ENCODE peak calls at places on chromosomes 12 and 14, in eight cellular contexts. One of them, this sample, is unnamed.

GRCh38 chr12:107504503-107504885 is 181.1 kb upstream of the PWP1 start:
- DNase-seq in MCF 10A: no peak
- DNase-seq in left ventricle myocardium inferior: no peak
- DNase-seq in ovary: no peak
- DNase-seq in psoas muscle: no peak
- DNase-seq in GM12865: no peak
- DNase-seq in adrenal gland: no peak
- DNase-seq in AG10803: no peak
- DNase-seq in this sample: no peak

GRCh38 chr12:123164222-123164621 is 13.3 kb upstream of the PITPNM2 start:
- DNase-seq in MCF 10A: no peak
- DNase-seq in left ventricle myocardium inferior: no peak
- DNase-seq in ovary: no peak
- DNase-seq in psoas muscle: no peak
- DNase-seq in GM12865: peak
- DNase-seq in adrenal gland: no peak
- DNase-seq in AG10803: no peak
- DNase-seq in this sample: no peak

GRCh38 chr14:60722163-60722835 is 1.9 kb downstream of the SIX4 start:
- DNase-seq in MCF 10A: peak
- DNase-seq in left ventricle myocardium inferior: no peak
- DNase-seq in ovary: peak
- DNase-seq in psoas muscle: peak
- DNase-seq in GM12865: peak
- DNase-seq in adrenal gland: peak
- DNase-seq in AG10803: peak
- DNase-seq in this sample: peak

GRCh38 chr12:58811346-58811745 is 109.0 kb downstream of the LRIG3 start:
- DNase-seq in MCF 10A: no peak
- DNase-seq in left ventricle myocardium inferior: no peak
- DNase-seq in ovary: no peak
- DNase-seq in psoas muscle: no peak
- DNase-seq in GM12865: no peak
- DNase-seq in adrenal gland: no peak
- DNase-seq in AG10803: no peak
- DNase-seq in this sample: no peak

GRCh38 chr12:105921872-105922669 is 216.7 kb downstream of the NUAK1 start:
- DNase-seq in MCF 10A: peak
- DNase-seq in left ventricle myocardium inferior: peak
- DNase-seq in ovary: no peak
- DNase-seq in psoas muscle: no peak
- DNase-seq in GM12865: no peak
- DNase-seq in adrenal gland: no peak
- DNase-seq in AG10803: peak
- DNase-seq in this sample: no peak

GRCh38 chr12:132284071-132284492 is 45.3 kb downstream of the GALNT9 start:
- DNase-seq in MCF 10A: peak
- DNase-seq in left ventricle myocardium inferior: no peak
- DNase-seq in ovary: no peak
- DNase-seq in psoas muscle: no peak
- DNase-seq in GM12865: no peak
- DNase-seq in adrenal gland: no peak
- DNase-seq in AG10803: peak
- DNase-seq in this sample: no peak

GRCh38 chr12:132608231-132609171 is 1.9 kb downstream of the LRCOL1 start:
- DNase-seq in MCF 10A: no peak
- DNase-seq in left ventricle myocardium inferior: no peak
- DNase-seq in ovary: no peak
- DNase-seq in psoas muscle: peak
- DNase-seq in GM12865: no peak
- DNase-seq in adrenal gland: no peak
- DNase-seq in AG10803: no peak
- DNase-seq in this sample: no peak

GRCh38 chr14:70640938-70641547 is 673 bp upstream of the TTC9 start:
- DNase-seq in MCF 10A: peak
- DNase-seq in left ventricle myocardium inferior: no peak
- DNase-seq in ovary: no peak
- DNase-seq in psoas muscle: peak
- DNase-seq in GM12865: peak
- DNase-seq in adrenal gland: peak
- DNase-seq in AG10803: no peak
- DNase-seq in this sample: no peak

GRCh38 chr14:62053188-62053587 is 291.0 kb downstream of the SNAPC1 start:
- DNase-seq in MCF 10A: no peak
- DNase-seq in left ventricle myocardium inferior: no peak
- DNase-seq in ovary: no peak
- DNase-seq in psoas muscle: no peak
- DNase-seq in GM12865: peak
- DNase-seq in adrenal gland: no peak
- DNase-seq in AG10803: peak
- DNase-seq in this sample: no peak

GRCh38 chr14:53979141-53979673 is 22.6 kb upstream of the BMP4 start:
- DNase-seq in MCF 10A: peak
- DNase-seq in left ventricle myocardium inferior: no peak
- DNase-seq in ovary: no peak
- DNase-seq in psoas muscle: no peak
- DNase-seq in GM12865: no peak
- DNase-seq in adrenal gland: peak
- DNase-seq in AG10803: peak
- DNase-seq in this sample: no peak

GRCh38 chr12:53207042-53207441 is at the start of gene ITGB7:
- DNase-seq in MCF 10A: no peak
- DNase-seq in left ventricle myocardium inferior: no peak
- DNase-seq in ovary: no peak
- DNase-seq in psoas muscle: no peak
- DNase-seq in GM12865: peak
- DNase-seq in adrenal gland: no peak
- DNase-seq in AG10803: no peak
- DNase-seq in this sample: no peak

GRCh38 chr14:34243001-34243400 is 219.0 kb downstream of the SPTSSA start:
- DNase-seq in MCF 10A: no peak
- DNase-seq in left ventricle myocardium inferior: no peak
- DNase-seq in ovary: no peak
- DNase-seq in psoas muscle: no peak
- DNase-seq in GM12865: no peak
- DNase-seq in adrenal gland: no peak
- DNase-seq in AG10803: no peak
- DNase-seq in this sample: no peak

GRCh38 chr12:42144174-42144423 is 575 bp downstream of the GXYLT1 start:
- DNase-seq in MCF 10A: no peak
- DNase-seq in left ventricle myocardium inferior: no peak
- DNase-seq in ovary: no peak
- DNase-seq in psoas muscle: peak
- DNase-seq in GM12865: no peak
- DNase-seq in adrenal gland: peak
- DNase-seq in AG10803: no peak
- DNase-seq in this sample: peak

GRCh38 chr12:11949738-11950403 is 120.9 kb upstream of the BCL2L14 start:
- DNase-seq in MCF 10A: no peak
- DNase-seq in left ventricle myocardium inferior: no peak
- DNase-seq in ovary: no peak
- DNase-seq in psoas muscle: peak
- DNase-seq in GM12865: no peak
- DNase-seq in adrenal gland: peak
- DNase-seq in AG10803: no peak
- DNase-seq in this sample: no peak

GRCh38 chr14:20501346-20501745 is 4.0 kb upstream of the RNASE10 start:
- DNase-seq in MCF 10A: peak
- DNase-seq in left ventricle myocardium inferior: no peak
- DNase-seq in ovary: no peak
- DNase-seq in psoas muscle: no peak
- DNase-seq in GM12865: no peak
- DNase-seq in adrenal gland: no peak
- DNase-seq in AG10803: peak
- DNase-seq in this sample: no peak

GRCh38 chr14:87615822-87616679 is 376.9 kb downstream of the GALC start:
- DNase-seq in MCF 10A: peak
- DNase-seq in left ventricle myocardium inferior: peak
- DNase-seq in ovary: peak
- DNase-seq in psoas muscle: no peak
- DNase-seq in GM12865: peak
- DNase-seq in adrenal gland: peak
- DNase-seq in AG10803: peak
- DNase-seq in this sample: peak
- TF ChIP-seq CTCF in MCF 10A: peak
- TF ChIP-seq CTCF in left ventricle myocardium inferior: peak
- TF ChIP-seq CTCF in ovary: no peak
- TF ChIP-seq CTCF in psoas muscle: peak
- TF ChIP-seq CTCF in GM12865: peak
- TF ChIP-seq CTCF in adrenal gland: peak
- TF ChIP-seq CTCF in AG10803: peak
- TF ChIP-seq CTCF in this sample: peak

GRCh38 chr12:116996648-116997047 is 85.9 kb downstream of the FBXW8 start:
- DNase-seq in MCF 10A: no peak
- DNase-seq in left ventricle myocardium inferior: no peak
- DNase-seq in ovary: no peak
- DNase-seq in psoas muscle: no peak
- DNase-seq in GM12865: no peak
- DNase-seq in adrenal gland: no peak
- DNase-seq in AG10803: peak
- DNase-seq in this sample: no peak

GRCh38 chr12:116996058-116996457 is 85.3 kb downstream of the FBXW8 start:
- DNase-seq in MCF 10A: no peak
- DNase-seq in left ventricle myocardium inferior: peak
- DNase-seq in ovary: no peak
- DNase-seq in psoas muscle: no peak
- DNase-seq in GM12865: no peak
- DNase-seq in adrenal gland: no peak
- DNase-seq in AG10803: no peak
- DNase-seq in this sample: no peak

GRCh38 chr12:116990329-116990728 is 79.6 kb downstream of the FBXW8 start:
- DNase-seq in MCF 10A: no peak
- DNase-seq in left ventricle myocardium inferior: no peak
- DNase-seq in ovary: no peak
- DNase-seq in psoas muscle: no peak
- DNase-seq in GM12865: no peak
- DNase-seq in adrenal gland: no peak
- DNase-seq in AG10803: no peak
- DNase-seq in this sample: no peak

DNA sequence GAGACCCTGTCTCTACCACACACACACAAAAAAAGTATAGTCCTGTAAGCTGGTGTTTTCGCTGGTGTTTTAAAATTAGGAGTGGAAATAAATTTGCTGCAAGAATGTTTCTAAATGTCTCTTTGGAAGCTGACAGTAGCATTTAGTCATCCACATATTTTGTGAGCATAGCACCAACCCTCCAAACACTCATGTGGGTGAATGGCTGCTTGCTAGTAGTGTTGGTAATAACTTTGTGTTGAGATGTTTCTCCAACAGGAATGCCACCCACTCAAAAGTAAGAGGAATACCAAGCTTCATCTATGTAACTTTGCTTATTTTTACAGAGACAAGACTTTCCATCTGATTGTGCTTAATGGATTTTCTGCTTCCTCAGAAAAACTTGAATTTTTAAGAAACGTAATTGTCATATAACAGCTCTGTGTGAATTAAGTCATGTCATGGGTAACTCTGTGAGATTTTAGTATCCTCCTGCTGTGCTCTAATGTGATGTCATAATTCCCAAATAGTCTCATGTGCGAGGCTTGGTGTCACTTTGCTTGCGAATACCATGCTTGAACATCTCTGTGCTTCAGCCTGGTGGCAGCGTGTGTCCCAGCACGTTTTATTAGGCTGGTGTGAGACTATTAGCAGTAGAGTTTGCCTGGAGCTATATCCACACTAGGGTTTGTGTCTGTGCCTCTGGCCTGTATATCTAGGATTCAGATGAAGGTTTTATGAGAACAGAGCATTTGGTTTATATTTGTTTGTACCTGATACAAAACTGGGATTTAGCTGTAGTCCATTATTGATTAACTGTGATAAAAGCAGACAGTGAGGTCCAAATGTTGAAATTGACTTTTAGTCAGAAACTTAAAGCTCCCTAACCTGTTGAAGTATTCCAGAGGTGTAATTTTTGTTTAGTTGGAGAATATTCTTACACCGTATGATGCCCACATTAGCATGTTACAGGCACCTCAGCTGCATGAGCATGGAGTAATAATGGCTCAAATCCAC is 80.5 kb downstream of the FBXW8 start:
- DNase-seq in MCF 10A: no peak
- DNase-seq in left ventricle myocardium inferior: no peak
- DNase-seq in ovary: no peak
- DNase-seq in psoas muscle: no peak
- DNase-seq in GM12865: no peak
- DNase-seq in adrenal gland: no peak
- DNase-seq in AG10803: peak
- DNase-seq in this sample: no peak
- TF ChIP-seq CTCF in MCF 10A: no peak
- TF ChIP-seq CTCF in left ventricle myocardium inferior: no peak
- TF ChIP-seq CTCF in ovary: no peak
- TF ChIP-seq CTCF in psoas muscle: no peak
- TF ChIP-seq CTCF in GM12865: no peak
- TF ChIP-seq CTCF in adrenal gland: no peak
- TF ChIP-seq CTCF in AG10803: no peak
- TF ChIP-seq CTCF in this sample: no peak

GRCh38 chr12:44077293-44077692 is 241.4 kb downstream of the TMEM117 start:
- DNase-seq in MCF 10A: no peak
- DNase-seq in left ventricle myocardium inferior: no peak
- DNase-seq in ovary: no peak
- DNase-seq in psoas muscle: no peak
- DNase-seq in GM12865: no peak
- DNase-seq in adrenal gland: no peak
- DNase-seq in AG10803: no peak
- DNase-seq in this sample: no peak
- TF ChIP-seq CTCF in MCF 10A: no peak
- TF ChIP-seq CTCF in left ventricle myocardium inferior: no peak
- TF ChIP-seq CTCF in ovary: no peak
- TF ChIP-seq CTCF in psoas muscle: no peak
- TF ChIP-seq CTCF in GM12865: no peak
- TF ChIP-seq CTCF in adrenal gland: no peak
- TF ChIP-seq CTCF in AG10803: no peak
- TF ChIP-seq CTCF in this sample: no peak

DNA sequence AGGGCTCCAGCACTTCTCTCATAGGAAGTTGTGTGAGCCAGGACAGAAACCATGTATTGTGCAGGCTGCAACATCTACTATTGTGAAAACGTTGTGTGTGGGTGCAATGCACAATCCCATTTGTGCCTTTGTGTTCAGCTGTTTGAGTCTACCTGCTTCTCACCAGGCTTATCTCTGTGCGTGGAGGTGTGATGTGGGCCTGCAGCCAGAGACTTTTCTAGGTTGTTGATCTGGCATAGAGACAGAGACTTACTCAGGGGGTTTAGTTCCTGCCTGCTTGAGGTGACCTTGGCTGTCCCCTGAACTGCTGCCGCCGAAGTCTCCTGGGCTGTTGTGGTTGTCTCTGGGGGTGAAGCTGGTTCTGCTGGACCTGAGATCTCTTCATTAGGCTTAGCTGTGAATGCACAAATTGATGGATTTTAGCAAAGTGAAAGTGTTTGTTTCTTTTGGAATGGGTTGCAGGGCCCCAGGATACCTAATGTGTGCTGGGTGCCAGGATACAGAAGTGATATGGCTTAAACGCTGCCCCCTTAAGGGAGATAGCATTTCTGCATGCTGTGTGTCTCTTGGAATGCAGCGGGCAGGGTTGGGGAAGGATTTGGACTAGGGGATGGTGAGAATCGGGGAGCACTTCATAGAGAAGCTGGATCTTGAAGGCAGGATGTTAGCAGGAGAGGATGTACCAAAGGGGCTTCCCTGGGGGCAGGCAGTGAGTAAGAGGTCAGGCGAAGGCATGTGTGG is 2.5 kb downstream of the LACRT start:
- DNase-seq in MCF 10A: no peak
- DNase-seq in left ventricle myocardium inferior: no peak
- DNase-seq in ovary: no peak
- DNase-seq in psoas muscle: no peak
- DNase-seq in GM12865: no peak
- DNase-seq in adrenal gland: no peak
- DNase-seq in AG10803: no peak
- DNase-seq in this sample: no peak
- TF ChIP-seq CTCF in MCF 10A: peak
- TF ChIP-seq CTCF in left ventricle myocardium inferior: no peak
- TF ChIP-seq CTCF in ovary: no peak
- TF ChIP-seq CTCF in psoas muscle: no peak
- TF ChIP-seq CTCF in GM12865: no peak
- TF ChIP-seq CTCF in adrenal gland: no peak
- TF ChIP-seq CTCF in AG10803: no peak
- TF ChIP-seq CTCF in this sample: no peak

This sample was measured in neural crest cell.